ENCODE peak calls at places on chromosome 9, in nine cellular contexts. F, S, J, I, T, P, W, N and B are unnamed samples.

GRCh38 chr9:137689745-137690529 is 71.1 kb downstream of the EHMT1 start:
- DNase-seq in N (peak), F (no peak), T (no peak), S (no peak), I (no peak), W (no peak), P (no peak), J (no peak), B (no peak)

GRCh38 chr9:126423709-126424185 is 97.1 kb downstream of the MVB12B start:
- DNase-seq in I (no peak), J (no peak), W (no peak), S (no peak), N (no peak), F (no peak), T (no peak), P (no peak), B (no peak)

GRCh38 chr9:69970001-69970531 is 73.6 kb upstream of the MAMDC2 start:
- DNase-seq in I (no peak), T (no peak), S (no peak), W (no peak), P (no peak), J (no peak), F (no peak), N (no peak), B (no peak)

GRCh38 chr9:105126233-105126632 is 118.2 kb upstream of the SLC44A1 start:
- DNase-seq in J (no peak), S (no peak), T (peak), W (no peak), N (no peak), F (no peak), I (no peak), P (no peak), B (no peak)

GRCh38 chr9:93254806-93255519 is 71.0 kb downstream of the WNK2 start:
- DNase-seq in I (no peak), W (no peak), F (no peak), S (no peak), N (no peak), T (no peak), P (no peak), J (peak), B (no peak)

GRCh38 chr9:134690946-134691694 is 49.5 kb downstream of the COL5A1 start:
- DNase-seq in S (no peak), N (peak), P (no peak), I (no peak), T (no peak), J (no peak), F (no peak), W (no peak), B (no peak)

GRCh38 chr9:110116543-110116885 is 91.4 kb downstream of the C9orf152 start:
- DNase-seq in P (peak), I (no peak), N (peak), F (no peak), T (no peak), S (no peak), J (no peak), W (no peak), B (no peak)

GRCh38 chr9:106387965-106388364 is 475.0 kb upstream of the ZNF462 start:
- DNase-seq in W (no peak), N (no peak), I (no peak), J (no peak), T (no peak), F (no peak), P (no peak), S (no peak), B (no peak)

GRCh38 chr9:1222511-1222910 is 172.4 kb downstream of the DMRT2 start:
- DNase-seq in S (no peak), I (no peak), F (peak), T (no peak), N (peak), P (no peak), W (no peak), J (no peak), B (no peak)

GRCh38 chr9:102650896-102651295 is 344.2 kb upstream of the CYLC2 start:
- DNase-seq in T (no peak), N (no peak), S (no peak), F (no peak), P (no peak), W (no peak), I (no peak), J (no peak), B (no peak)

GRCh38 chr9:107807183-107807582 is 317.6 kb upstream of the KLF4 start:
- DNase-seq in P (no peak), N (peak), W (no peak), I (no peak), S (no peak), T (no peak), F (peak), J (no peak), B (no peak)

GRCh38 chr9:76266649-76267627 is 127.3 kb downstream of the RFK start:
- DNase-seq in N (no peak), F (no peak), S (no peak), J (no peak), I (no peak), W (no peak), P (no peak), T (no peak), B (no peak)

GRCh38 chr9:124008855-124009834 is 2.4 kb upstream of the LHX2 start:
- DNase-seq in S (peak), P (no peak), W (no peak), T (no peak), I (no peak), F (no peak), N (no peak), J (no peak), B (no peak)

GRCh38 chr9:129483467-129484324 is 137.2 kb downstream of the C9orf50 start:
- DNase-seq in F (peak), I (peak), N (peak), S (no peak), P (peak), W (peak), J (peak), T (no peak), B (no peak)

GRCh38 chr9:124259273-124260078 is 1.7 kb downstream of the NEK6 start:
- DNase-seq in P (peak), S (no peak), W (no peak), N (peak), F (peak), T (no peak), I (peak), J (no peak), B (no peak)

GRCh38 chr9:133421615-133422542 is at the start of gene ADAMTS13:
- DNase-seq in P (no peak), T (no peak), F (no peak), I (no peak), J (peak), N (no peak), S (peak), W (peak), B (peak)

GRCh38 chr9:89528131-89528530 is 30.2 kb upstream of the SEMA4D start:
- DNase-seq in I (no peak), W (no peak), P (no peak), S (no peak), J (no peak), T (no peak), F (no peak), N (no peak), B (no peak)

GRCh38 chr9:113705938-113706519 is 170.1 kb upstream of the ZNF618 start:
- DNase-seq in I (no peak), W (no peak), T (no peak), N (no peak), F (no peak), J (no peak), S (no peak), P (no peak), B (no peak)

GRCh38 chr9:120879421-120879820 is 2.4 kb upstream of the PHF19 start:
- DNase-seq in N (no peak), W (no peak), S (no peak), P (no peak), I (no peak), J (no peak), T (no peak), F (no peak), B (no peak)

GRCh38 chr9:116812231-116813028 is 125.3 kb downstream of the TRIM32 start:
- DNase-seq in W (no peak), I (no peak), N (no peak), P (no peak), T (no peak), F (no peak), S (no peak), J (no peak), B (no peak)

GRCh38 chr9:116937361-116937760 is 250.3 kb downstream of the TRIM32 start:
- DNase-seq in W (no peak), I (no peak), N (no peak), F (peak), T (no peak), S (no peak), J (no peak), P (no peak), B (no peak)

GRCh38 chr9:36110434-36110833 is 26.1 kb upstream of the GLIPR2 start:
- DNase-seq in W (no peak), I (no peak), N (no peak), F (no peak), S (no peak), P (no peak), J (no peak), T (no peak), B (no peak)

GRCh38 chr9:25964239-25964638 is 286.0 kb upstream of the TUSC1 start:
- DNase-seq in S (no peak), T (peak), I (peak), F (peak), N (peak), W (no peak), J (peak), P (peak), B (no peak)

GRCh38 chr9:12908910-12909309 is 134.1 kb downstream of the LURAP1L start:
- DNase-seq in F (no peak), P (no peak), T (no peak), S (no peak), J (no peak), W (no peak), N (no peak), I (no peak), B (no peak)

GRCh38 chr9:129374231-129374630 is 196.2 kb upstream of the IER5L start:
- DNase-seq in F (no peak), W (no peak), N (no peak), I (no peak), J (no peak), T (no peak), P (no peak), S (no peak), B (no peak)

GRCh38 chr9:35110327-35110758 is 5.3 kb downstream of the ATOSB start:
- DNase-seq in F (peak), I (no peak), S (no peak), W (no peak), J (peak), N (peak), T (no peak), P (peak), B (no peak)

GRCh38 chr9:110555971-110556370 is 23.6 kb downstream of the SVEP1 start:
- DNase-seq in P (peak), T (no peak), F (peak), S (no peak), W (no peak), N (peak), J (no peak), I (no peak), B (no peak)

GRCh38 chr9:3028535-3028934 is 184.6 kb upstream of the PUM3 start:
- DNase-seq in W (no peak), J (no peak), S (no peak), F (no peak), I (peak), N (no peak), P (no peak), T (no peak), B (no peak)

GRCh38 chr9:107612136-107612535 is 122.6 kb upstream of the KLF4 start:
- DNase-seq in I (no peak), J (peak), F (no peak), S (no peak), T (no peak), N (peak), W (no peak), P (no peak), B (no peak)

GRCh38 chr9:34675874-34676273 is 13.4 kb upstream of the CCL27 start:
- DNase-seq in W (no peak), N (peak), P (no peak), F (no peak), T (no peak), I (no peak), S (no peak), J (no peak), B (no peak)

GRCh38 chr9:31837211-31837610 is 547.2 kb upstream of the ACO1 start:
- DNase-seq in J (no peak), T (no peak), I (no peak), S (no peak), N (no peak), F (no peak), W (no peak), P (no peak), B (no peak)

GRCh38 chr9:79611091-79611614 is 39.4 kb downstream of the TLE4 start:
- DNase-seq in T (no peak), F (peak), P (no peak), S (peak), J (peak), I (peak), W (no peak), N (peak), B (no peak)

GRCh38 chr9:124030969-124031451 is 19.4 kb downstream of the LHX2 start:
- DNase-seq in S (no peak), J (no peak), P (no peak), T (no peak), N (peak), I (peak), W (no peak), F (no peak), B (no peak)

GRCh38 chr9:35481347-35481975 is 8.4 kb upstream of the RUSC2 start:
- DNase-seq in S (no peak), T (peak), W (peak), F (peak), J (peak), N (peak), I (peak), P (peak), B (peak)

GRCh38 chr9:37495571-37495970 is 9.8 kb downstream of the POLR1E start:
- DNase-seq in F (no peak), P (no peak), N (no peak), T (no peak), I (no peak), W (no peak), J (no peak), S (no peak), B (no peak)